ENCODE peak calls at places on chromosomes 13 and 19, in eight cellular contexts. One of them, this sample, is unnamed.

GRCh38 chr19:18434411-18435184 is 3.3 kb downstream of the ISYNA1 start:
- DNase-seq in NCI-H82: no peak
- DNase-seq in A549: no peak
- DNase-seq in CD8-positive, alpha-beta memory T cell: no peak
- DNase-seq in islet precursor cell: no peak
- DNase-seq in T-helper 1 cell: no peak
- DNase-seq in glomerular endothelial cell: no peak
- DNase-seq in mesendoderm: no peak
- DNase-seq in this sample: no peak

GRCh38 chr13:41533676-41534075 is 76.3 kb downstream of the RGCC start:
- DNase-seq in NCI-H82: no peak
- DNase-seq in A549: no peak
- DNase-seq in CD8-positive, alpha-beta memory T cell: no peak
- DNase-seq in islet precursor cell: no peak
- DNase-seq in T-helper 1 cell: no peak
- DNase-seq in glomerular endothelial cell: no peak
- DNase-seq in mesendoderm: no peak
- DNase-seq in this sample: no peak

GRCh38 chr13:60121288-60121687 is 42.4 kb downstream of the DIAPH3 start:
- DNase-seq in NCI-H82: no peak
- DNase-seq in A549: no peak
- DNase-seq in CD8-positive, alpha-beta memory T cell: no peak
- DNase-seq in islet precursor cell: no peak
- DNase-seq in T-helper 1 cell: no peak
- DNase-seq in glomerular endothelial cell: no peak
- DNase-seq in mesendoderm: no peak
- DNase-seq in this sample: no peak

GRCh38 chr13:86976521-86977324 is 694.4 kb upstream of the SLITRK5 start:
- DNase-seq in NCI-H82: no peak
- DNase-seq in A549: no peak
- DNase-seq in CD8-positive, alpha-beta memory T cell: no peak
- DNase-seq in islet precursor cell: no peak
- DNase-seq in T-helper 1 cell: no peak
- DNase-seq in glomerular endothelial cell: no peak
- DNase-seq in mesendoderm: no peak
- DNase-seq in this sample: no peak

GRCh38 chr13:52848455-52849190 is at the start of gene PCDH8:
- DNase-seq in NCI-H82: peak; percentile 99
- DNase-seq in A549: no peak
- DNase-seq in CD8-positive, alpha-beta memory T cell: no peak
- DNase-seq in islet precursor cell: peak; percentile 92
- DNase-seq in T-helper 1 cell: no peak
- DNase-seq in glomerular endothelial cell: no peak
- DNase-seq in mesendoderm: peak; percentile 93
- DNase-seq in this sample: no peak

GRCh38 chr19:51372021-51372648 is 319 bp downstream of the NKG7 start:
- DNase-seq in NCI-H82: no peak
- DNase-seq in A549: no peak
- DNase-seq in CD8-positive, alpha-beta memory T cell: no peak
- DNase-seq in islet precursor cell: no peak
- DNase-seq in T-helper 1 cell: no peak
- DNase-seq in glomerular endothelial cell: no peak
- DNase-seq in mesendoderm: no peak
- DNase-seq in this sample: no peak

GRCh38 chr19:56725829-56726424 is 54.4 kb upstream of the ZNF835 start:
- DNase-seq in NCI-H82: no peak
- DNase-seq in A549: peak; percentile 17
- DNase-seq in CD8-positive, alpha-beta memory T cell: no peak
- DNase-seq in islet precursor cell: no peak
- DNase-seq in T-helper 1 cell: no peak
- DNase-seq in glomerular endothelial cell: no peak
- DNase-seq in mesendoderm: no peak
- DNase-seq in this sample: no peak

GRCh38 chr19:15612342-15612741 is 2.7 kb upstream of the CYP4F8 start:
- DNase-seq in NCI-H82: no peak
- DNase-seq in A549: no peak
- DNase-seq in CD8-positive, alpha-beta memory T cell: no peak
- DNase-seq in islet precursor cell: no peak
- DNase-seq in T-helper 1 cell: no peak
- DNase-seq in glomerular endothelial cell: no peak
- DNase-seq in mesendoderm: no peak
- DNase-seq in this sample: no peak

GRCh38 chr19:11693505-11694499 is 44.9 kb downstream of the ZNF823 start:
- DNase-seq in NCI-H82: peak; percentile 95
- DNase-seq in A549: no peak
- DNase-seq in CD8-positive, alpha-beta memory T cell: no peak
- DNase-seq in islet precursor cell: no peak
- DNase-seq in T-helper 1 cell: no peak
- DNase-seq in glomerular endothelial cell: no peak
- DNase-seq in mesendoderm: peak; percentile 93
- DNase-seq in this sample: no peak

GRCh38 chr13:53201454-53202225 is 173.0 kb downstream of the OLFM4 start:
- DNase-seq in NCI-H82: peak; percentile 77
- DNase-seq in A549: no peak
- DNase-seq in CD8-positive, alpha-beta memory T cell: no peak
- DNase-seq in islet precursor cell: peak; percentile 72
- DNase-seq in T-helper 1 cell: no peak
- DNase-seq in glomerular endothelial cell: no peak
- DNase-seq in mesendoderm: peak; percentile 53
- DNase-seq in this sample: peak; percentile 68

GRCh38 chr19:44582581-44583265 is 30.6 kb upstream of the IGSF23 start:
- DNase-seq in NCI-H82: peak; percentile 23
- DNase-seq in A549: peak; percentile 65
- DNase-seq in CD8-positive, alpha-beta memory T cell: no peak
- DNase-seq in islet precursor cell: peak; percentile 70
- DNase-seq in T-helper 1 cell: no peak
- DNase-seq in glomerular endothelial cell: no peak
- DNase-seq in mesendoderm: peak; percentile 73
- DNase-seq in this sample: no peak

GRCh38 chr13:91960947-91961346 is 562.5 kb downstream of the GPC5 start:
- DNase-seq in NCI-H82: no peak
- DNase-seq in A549: no peak
- DNase-seq in CD8-positive, alpha-beta memory T cell: no peak
- DNase-seq in islet precursor cell: no peak
- DNase-seq in T-helper 1 cell: no peak
- DNase-seq in glomerular endothelial cell: no peak
- DNase-seq in mesendoderm: no peak
- DNase-seq in this sample: no peak

GRCh38 chr13:102977471-102977870 is 88.7 kb downstream of the SLC10A2 start:
- DNase-seq in NCI-H82: no peak
- DNase-seq in A549: no peak
- DNase-seq in CD8-positive, alpha-beta memory T cell: no peak
- DNase-seq in islet precursor cell: no peak
- DNase-seq in T-helper 1 cell: no peak
- DNase-seq in glomerular endothelial cell: no peak
- DNase-seq in mesendoderm: no peak
- DNase-seq in this sample: no peak

GRCh38 chr13:94825507-94825906 is 113.2 kb upstream of the SOX21 start:
- DNase-seq in NCI-H82: peak; percentile 81
- DNase-seq in A549: no peak
- DNase-seq in CD8-positive, alpha-beta memory T cell: no peak
- DNase-seq in islet precursor cell: peak; percentile 65
- DNase-seq in T-helper 1 cell: no peak
- DNase-seq in glomerular endothelial cell: no peak
- DNase-seq in mesendoderm: peak; percentile 66
- DNase-seq in this sample: peak; percentile 73

GRCh38 chr13:48233097-48233885 is at the start of gene ITM2B:
- DNase-seq in NCI-H82: peak; percentile 89
- DNase-seq in A549: peak; percentile 64
- DNase-seq in CD8-positive, alpha-beta memory T cell: peak; percentile 79
- DNase-seq in islet precursor cell: peak; percentile 76
- DNase-seq in T-helper 1 cell: peak; percentile 55
- DNase-seq in glomerular endothelial cell: no peak
- DNase-seq in mesendoderm: peak; percentile 83
- DNase-seq in this sample: peak; percentile 91

GRCh38 chr19:55484571-55485438 is at the start of gene NAT14:
- DNase-seq in NCI-H82: peak; percentile 86
- DNase-seq in A549: peak; percentile 77
- DNase-seq in CD8-positive, alpha-beta memory T cell: peak; percentile 82
- DNase-seq in islet precursor cell: peak; percentile 89
- DNase-seq in T-helper 1 cell: peak; percentile 26
- DNase-seq in glomerular endothelial cell: no peak
- DNase-seq in mesendoderm: peak; percentile 93
- DNase-seq in this sample: peak; percentile 76

GRCh38 chr19:57888107-57888493 is 737 bp downstream of the ZNF814 start:
- DNase-seq in NCI-H82: no peak
- DNase-seq in A549: no peak
- DNase-seq in CD8-positive, alpha-beta memory T cell: no peak
- DNase-seq in islet precursor cell: no peak
- DNase-seq in T-helper 1 cell: no peak
- DNase-seq in glomerular endothelial cell: no peak
- DNase-seq in mesendoderm: no peak
- DNase-seq in this sample: no peak

GRCh38 chr19:38392707-38393308 is 4.3 kb downstream of the SPRED3 start:
- DNase-seq in NCI-H82: no peak
- DNase-seq in A549: peak; percentile 79
- DNase-seq in CD8-positive, alpha-beta memory T cell: no peak
- DNase-seq in islet precursor cell: no peak
- DNase-seq in T-helper 1 cell: no peak
- DNase-seq in glomerular endothelial cell: no peak
- DNase-seq in mesendoderm: peak; percentile 26
- DNase-seq in this sample: no peak

GRCh38 chr19:34687348-34687747 is 9.9 kb downstream of the ZNF302 start:
- DNase-seq in NCI-H82: no peak
- DNase-seq in A549: no peak
- DNase-seq in CD8-positive, alpha-beta memory T cell: no peak
- DNase-seq in islet precursor cell: no peak
- DNase-seq in T-helper 1 cell: no peak
- DNase-seq in glomerular endothelial cell: no peak
- DNase-seq in mesendoderm: no peak
- DNase-seq in this sample: no peak

GRCh38 chr19:40411958-40412499 is 1.1 kb downstream of the PRX start:
- DNase-seq in NCI-H82: no peak
- DNase-seq in A549: no peak
- DNase-seq in CD8-positive, alpha-beta memory T cell: no peak
- DNase-seq in islet precursor cell: no peak
- DNase-seq in T-helper 1 cell: no peak
- DNase-seq in glomerular endothelial cell: no peak
- DNase-seq in mesendoderm: no peak
- DNase-seq in this sample: no peak

GRCh38 chr13:107441279-107441678 is 774.1 kb downstream of the LIG4 start:
- DNase-seq in NCI-H82: no peak
- DNase-seq in A549: no peak
- DNase-seq in CD8-positive, alpha-beta memory T cell: no peak
- DNase-seq in islet precursor cell: no peak
- DNase-seq in T-helper 1 cell: no peak
- DNase-seq in glomerular endothelial cell: no peak
- DNase-seq in mesendoderm: no peak
- DNase-seq in this sample: no peak

GRCh38 chr19:31307270-31307669 is 42.0 kb downstream of the TSHZ3 start:
- DNase-seq in NCI-H82: no peak
- DNase-seq in A549: no peak
- DNase-seq in CD8-positive, alpha-beta memory T cell: no peak
- DNase-seq in islet precursor cell: no peak
- DNase-seq in T-helper 1 cell: no peak
- DNase-seq in glomerular endothelial cell: no peak
- DNase-seq in mesendoderm: no peak
- DNase-seq in this sample: peak; percentile 39

GRCh38 chr13:50912851-50913250 is 3.3 kb downstream of the RNASEH2B start:
- DNase-seq in NCI-H82: no peak
- DNase-seq in A549: no peak
- DNase-seq in CD8-positive, alpha-beta memory T cell: no peak
- DNase-seq in islet precursor cell: no peak
- DNase-seq in T-helper 1 cell: no peak
- DNase-seq in glomerular endothelial cell: no peak
- DNase-seq in mesendoderm: peak; percentile 34
- DNase-seq in this sample: no peak

GRCh38 chr19:17304386-17305047 is 1.2 kb upstream of the MRPL34 start:
- DNase-seq in NCI-H82: no peak
- DNase-seq in A549: no peak
- DNase-seq in CD8-positive, alpha-beta memory T cell: no peak
- DNase-seq in islet precursor cell: peak; percentile 53
- DNase-seq in T-helper 1 cell: no peak
- DNase-seq in glomerular endothelial cell: no peak
- DNase-seq in mesendoderm: no peak
- DNase-seq in this sample: no peak

GRCh38 chr13:70960841-70961443 is 852.7 kb upstream of the KLHL1 start:
- DNase-seq in NCI-H82: no peak
- DNase-seq in A549: peak; percentile 14
- DNase-seq in CD8-positive, alpha-beta memory T cell: no peak
- DNase-seq in islet precursor cell: no peak
- DNase-seq in T-helper 1 cell: no peak
- DNase-seq in glomerular endothelial cell: peak; percentile 12
- DNase-seq in mesendoderm: peak; percentile 27
- DNase-seq in this sample: no peak

GRCh38 chr19:1261863-1262686 is 7.1 kb upstream of the CIRBP start:
- DNase-seq in NCI-H82: no peak
- DNase-seq in A549: peak; percentile 80
- DNase-seq in CD8-positive, alpha-beta memory T cell: no peak
- DNase-seq in islet precursor cell: no peak
- DNase-seq in T-helper 1 cell: no peak
- DNase-seq in glomerular endothelial cell: no peak
- DNase-seq in mesendoderm: no peak
- DNase-seq in this sample: no peak

GRCh38 chr19:40191836-40192646 is 815 bp downstream of the MAP3K10 start:
- DNase-seq in NCI-H82: peak; percentile 44
- DNase-seq in A549: peak; percentile 52
- DNase-seq in CD8-positive, alpha-beta memory T cell: peak; percentile 53
- DNase-seq in islet precursor cell: peak; percentile 76
- DNase-seq in T-helper 1 cell: no peak
- DNase-seq in glomerular endothelial cell: no peak
- DNase-seq in mesendoderm: peak; percentile 77
- DNase-seq in this sample: no peak